ENCODE peak calls at places on chromosomes 13 and 19, in four cellular contexts. K is caudate nucleus; X is germinal center; L is activated CD4-positive, alpha-beta T cell treated with anti-CD3 and anti-CD28 coated beads, Interleukin-2, amount 50 U/mL, for 4 hours. H is an unnamed sample.

GRCh38 chr19:4267101-4267900 is 11.8 kb upstream of the SHD start:
- DNase-seq in X (peak; percentile 75), L (peak; percentile 54), K (peak; percentile 20), H (peak; percentile 54)

GRCh38 chr13:113169277-113170272 is 11.1 kb downstream of the PROZ start:
- DNase-seq in X (no peak), K (no peak), L (no peak), H (no peak)

GRCh38 chr13:49649244-49649962 is 21.1 kb downstream of the ARL11 start:
- DNase-seq in K (no peak), X (no peak), L (no peak), H (no peak)

GRCh38 chr19:45613926-45614725 is 12.1 kb upstream of the GPR4 start:
- DNase-seq in X (no peak), K (no peak), L (no peak), H (no peak)

GRCh38 chr13:113856716-113857065 is 7.2 kb downstream of the GAS6 start:
- DNase-seq in L (no peak), X (no peak), K (no peak), H (no peak)

GRCh38 chr13:53073711-53074110 is 45.1 kb downstream of the OLFM4 start:
- DNase-seq in L (no peak), X (no peak), K (no peak), H (no peak)

GRCh38 chr19:29644179-29644578 is 21.1 kb upstream of the PLEKHF1 start:
- DNase-seq in K (no peak), X (no peak), L (no peak), H (no peak)

GRCh38 chr19:15748239-15748638 is 10.5 kb downstream of the OR10H3 start:
- DNase-seq in K (no peak), X (no peak), L (no peak), H (no peak)

GRCh38 chr19:5960005-5961001 is 17.6 kb downstream of the RANBP3 start:
- DNase-seq in L (no peak), K (no peak), X (no peak), H (no peak)

GRCh38 chr13:25406377-25406776 is 34.6 kb downstream of the ATP8A2 start:
- DNase-seq in K (no peak), L (no peak), X (no peak), H (no peak)

GRCh38 chr19:56084835-56085536 is 36.1 kb downstream of the ZNF787 start:
- DNase-seq in X (no peak), K (no peak), L (no peak), H (no peak)

GRCh38 chr19:56476671-56477428 is at the start of gene ZNF667:
- DNase-seq in K (peak; percentile 44), L (no peak), X (peak; percentile 33), H (no peak)

GRCh38 chr13:66680031-66680430 is 550.1 kb downstream of the PCDH9 start:
- DNase-seq in K (no peak), L (no peak), X (no peak), H (no peak)

GRCh38 chr19:41299046-41299754 is 10.8 kb upstream of the CCDC97 start:
- DNase-seq in K (no peak), X (no peak), L (no peak), H (no peak)

GRCh38 chr13:30371649-30372265 is 50.5 kb upstream of the UBE2L5 start:
- DNase-seq in L (peak; percentile 24), K (no peak), X (peak; percentile 84), H (no peak)

GRCh38 chr19:16400911-16401675 is 70.7 kb downstream of the EPS15L1 start:
- DNase-seq in L (no peak), X (no peak), K (peak; percentile 56), H (no peak)

H was measured in activated T-cell treated with anti-CD3 and anti-CD28 coated beads for 1 hour.